ENCODE peak calls at places on chromosomes 7 and 10, in five cellular contexts. Q, E, Z, Y and J are unnamed samples.

GRCh38 chr10:38118072-38118807 is 24.1 kb downstream of the ZNF37A start:
- DNase-seq in Z (peak; percentile 38), Y (no peak), E (no peak), Q (no peak), J (peak; percentile 12)

GRCh38 chr7:155315977-155316376 is 18.3 kb downstream of the INSIG1 start:
- DNase-seq in Q (no peak), Y (no peak), E (no peak), Z (no peak), J (no peak)

GRCh38 chr7:26664735-26665420 is 199.5 kb downstream of the SKAP2 start:
- DNase-seq in Y (peak; percentile 71), E (no peak), Q (no peak), Z (no peak), J (peak; percentile 18)

GRCh38 chr7:158655931-158656441 is 48.6 kb downstream of the NCAPG2 start:
- DNase-seq in Q (no peak), Y (no peak), E (no peak), Z (peak; percentile 11), J (no peak)

GRCh38 chr7:105352018-105352612 is 36.6 kb downstream of the SRPK2 start:
- DNase-seq in E (peak; percentile 79), Y (peak; percentile 77), Z (peak; percentile 98), Q (peak; percentile 65), J (peak; percentile 98)

GRCh38 chr7:139118803-139119485 is 9.4 kb upstream of the ZC3HAV1 start:
- DNase-seq in Q (peak; percentile 68), Z (peak; percentile 3), E (no peak), Y (no peak), J (peak; percentile 24)

GRCh38 chr10:19659920-19660655 is 156.1 kb upstream of the PLXDC2 start:
- DNase-seq in Z (peak; percentile 65), E (no peak), Y (no peak), Q (no peak), J (no peak)

GRCh38 chr7:149877890-149878522 is 4.2 kb downstream of the ATP6V0E2 start:
- DNase-seq in Q (peak; percentile 18), Z (no peak), E (no peak), Y (no peak), J (peak; percentile 33)

GRCh38 chr10:43135064-43135463 is 3.2 kb upstream of the CSGALNACT2 start:
- DNase-seq in Y (no peak), Z (no peak), E (no peak), Q (no peak), J (no peak)

GRCh38 chr10:86876748-86877147 is 80.7 kb downstream of the MMRN2 start:
- DNase-seq in Q (no peak), E (no peak), Y (no peak), Z (no peak), J (no peak)

GRCh38 chr7:90251304-90251635 is 6.3 kb downstream of the CFAP69 start:
- DNase-seq in Y (no peak), Z (no peak), Q (no peak), E (no peak), J (no peak)

GRCh38 chr10:4775808-4776207 is 50.2 kb upstream of the AKR1E2 start:
- DNase-seq in Z (peak; percentile 60), Q (no peak), E (no peak), Y (no peak), J (no peak)

GRCh38 chr7:66696774-66697191 is 43.8 kb upstream of the RABGEF1 start:
- DNase-seq in E (no peak), Y (no peak), Z (no peak), Q (no peak), J (no peak)

GRCh38 chr7:36406156-36406555 is 16.5 kb downstream of the ANLN start:
- DNase-seq in Y (no peak), Q (no peak), Z (peak; percentile 20), E (no peak), J (no peak)

GRCh38 chr7:157666530-157667040 is 329.8 kb downstream of the DNAJB6 start:
- DNase-seq in E (no peak), Y (peak; percentile 37), Z (no peak), Q (no peak), J (no peak)

GRCh38 chr10:86960003-86960862 is 1.8 kb downstream of the SNCG start:
- DNase-seq in Z (no peak), Q (peak; percentile 44), Y (peak; percentile 76), E (peak; percentile 60), J (peak; percentile 81)

GRCh38 chr10:36681751-36682633 is 443.4 kb upstream of the ANKRD30A start:
- DNase-seq in Y (no peak), Q (no peak), E (no peak), Z (peak; percentile 63), J (peak; percentile 11)

GRCh38 chr10:1653321-1653720 is 84.0 kb downstream of the ADARB2 start:
- DNase-seq in Z (no peak), Y (no peak), E (no peak), Q (no peak), J (no peak)

GRCh38 chr7:133235212-133235883 is 17.5 kb upstream of the EXOC4 start:
- DNase-seq in Y (no peak), E (no peak), Z (peak; percentile 42), Q (no peak), J (no peak)

GRCh38 chr10:14588084-14588937 is 186.4 kb downstream of the FAM107B start:
- DNase-seq in Z (peak; percentile 95), Q (no peak), E (no peak), Y (no peak), J (no peak)

GRCh38 chr10:116857156-116857555 is 7.9 kb downstream of the ENO4 start:
- DNase-seq in Y (no peak), E (no peak), Z (no peak), Q (no peak), J (no peak)

GRCh38 chr10:80165173-80165572 is 32.6 kb downstream of the PLAC9 start:
- DNase-seq in E (no peak), Y (no peak), Z (peak; percentile 41), Q (no peak), J (peak; percentile 76)

GRCh38 chr7:41758321-41758720 is 55.4 kb upstream of the INHBA start:
- DNase-seq in Z (no peak), Q (no peak), Y (no peak), E (no peak), J (no peak)

GRCh38 chr7:54888067-54888735 is 129.2 kb upstream of the SEC61G start:
- DNase-seq in E (no peak), Q (no peak), Y (no peak), Z (no peak), J (peak; percentile 14)

GRCh38 chr10:74227697-74228424 is 76.8 kb downstream of the ADK start:
- DNase-seq in E (no peak), Q (no peak), Z (peak; percentile 49), Y (no peak), J (peak; percentile 72)

GRCh38 chr7:154882931-154883474 is 119.9 kb downstream of the PAXIP1 start:
- DNase-seq in Q (no peak), Z (no peak), E (no peak), Y (no peak), J (no peak)

GRCh38 chr7:157552295-157552993 is 215.6 kb downstream of the DNAJB6 start:
- DNase-seq in Z (no peak), E (peak; percentile 14), Q (no peak), Y (peak; percentile 32), J (no peak)

GRCh38 chr10:71211053-71211452 is 1.3 kb upstream of the UNC5B start:
- DNase-seq in E (no peak), Z (no peak), Y (no peak), Q (no peak), J (no peak)

GRCh38 chr7:106460792-106461254 is 176.0 kb upstream of the NAMPT start:
- DNase-seq in Z (no peak), E (no peak), Q (no peak), Y (no peak), J (no peak)

GRCh38 chr10:59634102-59634501 is 75.5 kb downstream of the SLC16A9 start:
- DNase-seq in Z (no peak), Y (no peak), Q (no peak), E (no peak), J (no peak)

GRCh38 chr7:105185290-105186010 is 171.4 kb downstream of the KMT2E start:
- DNase-seq in Q (no peak), E (no peak), Z (peak; percentile 10), Y (no peak), J (no peak)

GRCh38 chr10:102231357-102232318 is 5.5 kb downstream of the ELOVL3 start:
- DNase-seq in Y (peak; percentile 78), Q (peak; percentile 68), E (peak; percentile 81), Z (no peak), J (peak; percentile 52)

GRCh38 chr10:102230264-102230860 is 4.3 kb downstream of the ELOVL3 start:
- DNase-seq in Q (peak; percentile 35), Z (no peak), Y (peak; percentile 89), E (peak; percentile 62), J (peak; percentile 82)

GRCh38 chr10:102229810-102230263 is 3.7 kb downstream of the ELOVL3 start:
- DNase-seq in Q (peak; percentile 88), E (peak; percentile 91), Y (peak; percentile 93), Z (no peak), J (peak; percentile 80)

GRCh38 chr10:102233997-102234396 is 7.3 kb downstream of the PITX3 start:
- DNase-seq in Y (no peak), Q (no peak), Z (no peak), E (no peak), J (no peak)

GRCh38 chr10:102230861-102231356 is 4.8 kb downstream of the ELOVL3 start:
- DNase-seq in Z (no peak), E (peak; percentile 72), Q (peak; percentile 48), Y (peak; percentile 82), J (peak; percentile 45)
- TF ChIP-seq CTCF in Z (no peak), E (peak; percentile 40), Q (peak; percentile 20), Y (peak; percentile 49), J (peak; percentile 41)

DNA sequence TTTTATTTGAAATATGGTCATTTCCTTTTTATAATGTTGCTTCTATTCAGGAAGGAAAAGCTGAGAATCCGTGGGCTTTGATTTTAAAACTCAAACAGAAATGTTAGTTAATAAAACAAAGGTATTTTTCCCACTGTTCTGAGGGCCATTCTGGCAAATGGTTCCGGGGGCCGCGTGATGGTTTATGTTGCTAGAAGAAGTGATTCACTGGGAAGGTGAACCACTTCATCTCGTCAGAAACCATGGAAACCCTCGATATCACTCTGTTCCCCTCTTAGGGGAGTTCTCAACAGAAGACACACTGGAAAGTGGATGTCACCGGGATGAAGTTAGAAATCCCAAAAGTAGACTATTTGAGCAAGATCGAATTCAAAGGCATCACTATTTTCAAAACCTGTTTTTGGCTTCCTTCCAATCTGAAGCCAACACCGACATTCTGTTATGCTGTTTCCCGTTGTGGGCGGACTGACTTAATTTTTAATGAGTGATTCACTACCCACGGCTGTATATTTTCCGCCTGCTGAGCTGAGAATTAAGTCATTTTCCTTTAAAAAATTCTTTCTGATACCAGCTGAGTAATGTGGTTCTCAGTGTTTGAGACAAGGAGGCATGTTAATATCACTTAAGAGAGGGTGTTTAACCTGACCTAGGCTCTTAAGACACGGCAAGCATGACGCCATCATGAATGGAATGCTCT is 84.1 kb downstream of the PTPRE start:
- DNase-seq in Y (no peak), E (no peak), Z (peak; percentile 98), Q (no peak), J (no peak)
- H3K27ac ChIP-seq in Y (peak overlapping the region; percentile 45), E (peak overlapping the region; percentile 76), Z (peak overlapping the region; percentile 100), Q (peak overlapping the region; percentile 43), J (no peak overlapping the region)

GRCh38 chr10:112159469-112159868 is 24.1 kb downstream of the GPAM start:
- DNase-seq in Q (no peak), Y (no peak), Z (no peak), E (no peak), J (no peak)
- H3K36me3 ChIP-seq in Q (no peaks in the 10 kb centered on the region), Y (peaks cover 41% of the 10 kb centered on the region), Z (peaks cover 42% of the 10 kb centered on the region), E (peaks cover 98% of the 10 kb centered on the region), J (peaks cover 50% of the 10 kb centered on the region)

DNA sequence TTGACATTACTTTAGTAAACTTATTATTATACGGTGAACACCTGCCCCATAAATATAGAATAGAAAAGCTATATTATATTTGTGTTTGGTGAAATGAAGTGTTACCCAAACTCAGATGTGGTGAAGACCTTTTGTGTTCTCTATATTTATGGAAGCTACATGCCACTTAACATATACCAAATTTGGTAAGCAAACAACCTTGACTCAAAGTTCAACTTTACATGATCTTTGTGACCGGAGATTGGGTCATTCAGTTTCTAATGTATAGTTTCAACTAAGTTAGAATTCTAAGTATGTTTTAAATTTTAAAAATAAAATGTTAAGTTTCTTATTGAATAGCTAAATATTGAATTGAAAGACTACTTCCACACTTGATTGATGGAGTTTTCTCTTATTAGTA is 288.6 kb upstream of the SEMA3D start:
- DNase-seq in Z (no peak), E (no peak), Y (no peak), Q (no peak), J (no peak)
- TF ChIP-seq CTCF in Z (no peak), E (no peak), Y (no peak), Q (no peak), J (no peak)